ENCODE peak calls at places on chromosome 7, in five cellular contexts. O is tibial nerve, R is thoracic aorta, F is hepatocyte, J is Caco-2. X is an unnamed sample. For H3K4me1 and H3K27me3, the result is how much of the 10 kb centered on the place peaks cover.

GRCh38 chr7:116522247-116522646 is 2.6 kb upstream of the CAV1 start:
- DNase-seq in R (no peak), J (no peak), F (no peak), O (no peak), X (peak)

GRCh38 chr7:122518488-122518887 is 180.4 kb downstream of the RNF133 start:
- DNase-seq in F (no peak), O (no peak), R (no peak), J (no peak), X (peak)

GRCh38 chr7:101315336-101315735 is 6.3 kb downstream of the IFT22 start:
- DNase-seq in O (no peak), R (no peak), J (peak), F (peak), X (peak)

GRCh38 chr7:18849130-18849529 is 268.3 kb downstream of the TWIST1 start:
- DNase-seq in J (no peak), R (no peak), O (no peak), F (no peak), X (no peak)

GRCh38 chr7:109695386-109695785 is 1125.7 kb downstream of the DNAJB9 start:
- DNase-seq in O (no peak), F (no peak), J (no peak), R (no peak), X (no peak)

GRCh38 chr7:73749931-73750776 is 11.6 kb upstream of the ABHD11 start:
- DNase-seq in O (no peak), R (no peak), J (no peak), F (no peak), X (no peak)

GRCh38 chr7:12067156-12067831 is 143.8 kb upstream of the TMEM106B start:
- DNase-seq in O (no peak), J (peak), F (peak), R (no peak), X (peak)

GRCh38 chr7:71637578-71637977 is 505.6 kb downstream of the GALNT17 start:
- DNase-seq in O (no peak), J (no peak), F (no peak), R (no peak), X (no peak)

GRCh38 chr7:105268056-105268455 is 120.7 kb downstream of the SRPK2 start:
- DNase-seq in F (peak), J (no peak), R (no peak), O (no peak), X (no peak)

GRCh38 chr7:21898265-21898930 is 47.3 kb downstream of the CDCA7L start:
- DNase-seq in R (no peak), O (no peak), J (no peak), F (no peak), X (no peak)

GRCh38 chr7:70208236-70209063 is 610.2 kb downstream of the AUTS2 start:
- DNase-seq in R (no peak), F (peak), O (no peak), J (peak), X (no peak)

GRCh38 chr7:1422512-1423265 is 36.6 kb downstream of the MICALL2 start:
- DNase-seq in J (no peak), R (no peak), F (no peak), O (no peak), X (no peak)

GRCh38 chr7:30149640-30150272 is 15.0 kb downstream of the MTURN start:
- DNase-seq in R (no peak), J (no peak), O (no peak), F (no peak), X (no peak)

GRCh38 chr7:100367251-100367620 is 6.1 kb upstream of the PILRA start:
- DNase-seq in J (no peak), F (no peak), R (no peak), O (no peak), X (no peak)

GRCh38 chr7:34837826-34838225 is 179.8 kb downstream of the NPSR1 start:
- DNase-seq in R (no peak), O (no peak), F (no peak), J (no peak), X (no peak)

GRCh38 chr7:74544706-74545469 is 91.2 kb downstream of the GTF2IRD1 start:
- DNase-seq in F (peak), O (no peak), R (no peak), J (peak), X (no peak)

DNA sequence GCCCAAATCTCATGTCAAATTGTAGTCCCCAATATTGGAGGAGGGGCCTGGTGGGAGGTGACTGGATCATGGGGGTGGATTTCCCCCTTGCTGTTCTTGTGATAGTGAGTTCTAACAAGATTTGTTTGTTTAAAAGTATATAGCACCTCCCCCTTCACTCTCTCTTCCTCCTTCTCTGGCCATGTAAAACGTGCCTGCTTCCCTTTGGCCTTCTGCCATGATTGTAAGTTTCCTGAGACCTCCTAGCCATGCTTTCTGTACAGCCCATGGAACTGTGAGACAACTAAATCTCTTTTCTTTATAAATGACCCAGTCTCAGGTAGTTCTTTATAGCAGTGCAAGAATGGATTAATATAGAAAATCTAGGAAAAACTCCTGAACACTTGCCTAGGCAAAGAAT is 202.1 kb upstream of the SLC26A5 start:
- DNase-seq in J (no peak), R (no peak), F (no peak), O (no peak), X (no peak)
- H3K4me1 ChIP-seq in J (under half), R (under half), F (under half), O (under half), X (under half)

DNA sequence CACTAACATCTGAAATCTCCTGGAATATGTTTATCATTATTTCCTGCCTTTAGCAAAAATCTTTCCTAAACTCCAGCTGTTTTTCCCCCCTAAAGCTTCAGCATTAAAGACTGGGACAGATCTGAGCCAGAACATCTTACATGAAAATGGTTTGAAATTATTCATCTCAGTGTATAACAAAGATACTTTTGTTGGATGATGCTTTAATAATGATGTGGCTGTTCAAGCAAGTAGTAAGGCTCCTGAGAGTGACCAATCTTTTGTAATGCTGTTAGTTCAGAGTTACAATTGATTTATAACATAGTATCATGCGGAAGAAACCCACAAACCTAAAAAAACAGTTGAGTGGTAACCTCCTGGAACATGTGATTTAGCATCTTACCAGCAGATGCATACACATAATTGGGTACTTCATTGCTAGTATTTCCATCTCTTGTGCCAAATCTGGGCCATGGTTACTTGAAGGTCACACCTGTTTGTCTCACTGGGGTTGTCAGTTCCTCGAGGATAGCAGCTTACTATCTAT is 1.5 kb downstream of the BZW2 start:
- DNase-seq in J (no peak), R (no peak), O (no peak), F (no peak), X (no peak)
- H3K4me3 ChIP-seq in J (peak), R (peak), O (no peak), F (peak), X (peak)

GRCh38 chr7:29143698-29144203 is 2.6 kb downstream of the CPVL start:
- DNase-seq in J (no peak), F (no peak), O (no peak), R (no peak), X (no peak)
- H3K27me3 ChIP-seq in J (under half), F (under half), O (under half), R (under half), X (under half)

GRCh38 chr7:156854654-156855053 is 38.3 kb downstream of the LMBR1 start:
- DNase-seq in O (no peak), J (no peak), F (no peak), R (no peak), X (no peak)
- H3K4me1 ChIP-seq in O (under half), J (under half), F (under half), R (under half), X (under half)

GRCh38 chr7:90599038-90599437 is 2.9 kb downstream of the CDK14 start:
- DNase-seq in J (no peak), F (no peak), O (no peak), R (no peak), X (no peak)
- H3K4me3 ChIP-seq in J (no peak), F (no peak), O (no peak), R (no peak), X (no peak)

GRCh38 chr7:2920041-2920440 is 75.9 kb upstream of the GNA12 start:
- DNase-seq in R (no peak), J (no peak), F (no peak), O (no peak), X (no peak)

GRCh38 chr7:2922866-2923265 is 78.8 kb upstream of the GNA12 start:
- DNase-seq in O (no peak), R (no peak), F (no peak), J (no peak), X (no peak)

GRCh38 chr7:2922271-2922691 is 78.2 kb upstream of the GNA12 start:
- DNase-seq in F (no peak), O (no peak), J (no peak), R (no peak), X (no peak)

GRCh38 chr7:2921748-2922147 is 77.6 kb upstream of the GNA12 start:
- DNase-seq in R (no peak), J (no peak), O (no peak), F (no peak), X (no peak)

GRCh38 chr7:2920956-2921708 is 77.0 kb upstream of the GNA12 start:
- DNase-seq in O (no peak), F (no peak), R (no peak), J (no peak), X (no peak)
- H3K27me3 ChIP-seq in O (under half), F (under half), R (under half), J (under half), X (under half)

DNA sequence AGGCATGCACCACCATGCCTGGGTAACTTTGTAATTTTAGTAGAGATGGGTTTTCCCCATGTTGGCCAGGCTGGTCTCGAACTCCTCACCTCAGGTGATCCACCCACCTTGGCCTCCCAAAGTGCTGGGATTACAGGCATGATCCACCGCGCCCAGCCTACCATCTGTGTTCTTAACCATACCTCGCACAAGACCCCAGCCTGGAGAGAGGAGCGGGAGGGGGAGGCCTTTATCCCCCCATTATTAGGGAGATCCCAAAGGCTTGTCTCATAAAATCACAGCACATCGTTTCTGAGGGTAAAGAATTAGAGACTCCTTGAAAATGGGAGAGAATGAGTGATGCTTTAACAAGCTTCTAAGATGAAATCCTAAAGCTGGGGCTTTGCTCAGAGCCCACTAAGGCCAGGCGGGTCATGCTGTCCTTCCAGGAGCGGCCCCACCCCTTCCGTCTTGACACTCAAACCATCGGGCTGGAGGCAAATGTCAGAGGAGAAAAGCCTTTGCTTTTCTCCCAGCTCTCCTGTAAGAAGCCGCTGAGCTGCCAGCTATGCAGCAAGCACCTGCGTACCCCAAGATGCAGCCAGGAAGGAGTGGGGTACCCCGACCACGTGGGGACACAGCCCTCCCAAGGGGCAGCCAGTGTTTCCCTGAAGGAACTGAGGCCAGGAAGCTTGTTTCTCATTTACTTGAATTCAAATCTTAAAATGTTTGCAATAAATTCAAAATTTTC is 339.7 kb downstream of the PTPRN2 start:
- DNase-seq in J (no peak), F (no peak), O (no peak), R (no peak), X (no peak)
- H3K4me1 ChIP-seq in J (under half), F (under half), O (under half), R (under half), X (under half)

X was measured in HAP-1.